ENCODE peak calls at places on chromosome 3, in nine cellular contexts. One of them, this sample, is unnamed.

GRCh38 chr3:107956991-107957467 is 133.8 kb downstream of the CD47 start:
- DNase-seq in NAMALWA: no peak
- DNase-seq in kidney glomerular epithelial cell: no peak
- DNase-seq in heart left ventricle: peak
- DNase-seq in cardiac fibroblast: peak
- DNase-seq in T-helper 2 cell: no peak
- DNase-seq in fibroblast of gingiva: peak
- DNase-seq in transverse colon: peak
- DNase-seq in natural killer cell: no peak
- DNase-seq in this sample: no peak

GRCh38 chr3:55567121-55567520 is 80.0 kb upstream of the WNT5A start:
- DNase-seq in kidney glomerular epithelial cell: no peak
- DNase-seq in natural killer cell: no peak
- DNase-seq in heart left ventricle: no peak
- DNase-seq in transverse colon: no peak
- DNase-seq in T-helper 2 cell: no peak
- DNase-seq in cardiac fibroblast: no peak
- DNase-seq in NAMALWA: no peak
- DNase-seq in fibroblast of gingiva: no peak
- DNase-seq in this sample: no peak

GRCh38 chr3:13494463-13495350 is 14.6 kb downstream of the HDAC11 start:
- DNase-seq in natural killer cell: no peak
- DNase-seq in transverse colon: no peak
- DNase-seq in heart left ventricle: no peak
- DNase-seq in cardiac fibroblast: peak
- DNase-seq in T-helper 2 cell: peak
- DNase-seq in kidney glomerular epithelial cell: no peak
- DNase-seq in fibroblast of gingiva: peak
- DNase-seq in NAMALWA: peak
- DNase-seq in this sample: no peak

GRCh38 chr3:435161-435560 is 238.6 kb downstream of the CHL1 start:
- DNase-seq in heart left ventricle: no peak
- DNase-seq in fibroblast of gingiva: no peak
- DNase-seq in T-helper 2 cell: no peak
- DNase-seq in cardiac fibroblast: no peak
- DNase-seq in kidney glomerular epithelial cell: no peak
- DNase-seq in NAMALWA: no peak
- DNase-seq in transverse colon: no peak
- DNase-seq in natural killer cell: no peak
- DNase-seq in this sample: no peak

GRCh38 chr3:106338582-106339219 is 469.9 kb upstream of the CBLB start:
- DNase-seq in kidney glomerular epithelial cell: no peak
- DNase-seq in fibroblast of gingiva: no peak
- DNase-seq in cardiac fibroblast: no peak
- DNase-seq in transverse colon: no peak
- DNase-seq in NAMALWA: no peak
- DNase-seq in T-helper 2 cell: peak
- DNase-seq in natural killer cell: no peak
- DNase-seq in heart left ventricle: no peak
- DNase-seq in this sample: no peak

GRCh38 chr3:114308830-114309229 is 15.0 kb downstream of the TIGIT start:
- DNase-seq in NAMALWA: no peak
- DNase-seq in natural killer cell: no peak
- DNase-seq in fibroblast of gingiva: no peak
- DNase-seq in cardiac fibroblast: no peak
- DNase-seq in kidney glomerular epithelial cell: no peak
- DNase-seq in transverse colon: peak
- DNase-seq in T-helper 2 cell: peak
- DNase-seq in heart left ventricle: no peak
- DNase-seq in this sample: peak

GRCh38 chr3:88985491-88985890 is 121.9 kb upstream of the EPHA3 start:
- DNase-seq in natural killer cell: no peak
- DNase-seq in T-helper 2 cell: no peak
- DNase-seq in cardiac fibroblast: no peak
- DNase-seq in fibroblast of gingiva: no peak
- DNase-seq in kidney glomerular epithelial cell: no peak
- DNase-seq in heart left ventricle: no peak
- DNase-seq in NAMALWA: no peak
- DNase-seq in transverse colon: no peak
- DNase-seq in this sample: no peak

GRCh38 chr3:35929158-35929557 is 289.8 kb downstream of the ARPP21 start:
- DNase-seq in kidney glomerular epithelial cell: no peak
- DNase-seq in fibroblast of gingiva: no peak
- DNase-seq in heart left ventricle: no peak
- DNase-seq in cardiac fibroblast: no peak
- DNase-seq in transverse colon: no peak
- DNase-seq in natural killer cell: no peak
- DNase-seq in NAMALWA: no peak
- DNase-seq in T-helper 2 cell: no peak
- DNase-seq in this sample: no peak

GRCh38 chr3:132629928-132630327 is 29.7 kb downstream of the ACAD11 start:
- DNase-seq in transverse colon: no peak
- DNase-seq in NAMALWA: no peak
- DNase-seq in T-helper 2 cell: no peak
- DNase-seq in kidney glomerular epithelial cell: peak
- DNase-seq in cardiac fibroblast: peak
- DNase-seq in fibroblast of gingiva: no peak
- DNase-seq in heart left ventricle: no peak
- DNase-seq in natural killer cell: no peak
- DNase-seq in this sample: no peak

This sample was measured in CD8-positive, alpha-beta memory T cell.